ENCODE peak calls at places on chromosome 7, in ten cellular contexts. Z, T, M, P, E, X, S, A, Y and V are unnamed samples.

GRCh38 chr7:100430450-100431285 is 1.0 kb downstream of the MEPCE start:
- DNase-seq in Z (peak), T (no peak), M (no peak), P (peak), E (no peak), X (no peak), S (no peak), A (peak), Y (peak), V (no peak)

GRCh38 chr7:107167483-107168232 is 1.1 kb upstream of the HBP1 start:
- DNase-seq in Z (peak), T (peak), M (no peak), P (no peak), E (peak), X (peak), S (peak), A (no peak), Y (peak), V (peak)

GRCh38 chr7:104980969-104981670 is 32.9 kb upstream of the KMT2E start:
- DNase-seq in Z (no peak), T (peak), M (no peak), P (no peak), E (peak), X (peak), S (peak), A (no peak), Y (no peak), V (peak)

GRCh38 chr7:84911077-84911476 is 275.8 kb downstream of the SEMA3D start:
- DNase-seq in Z (no peak), T (no peak), M (no peak), P (no peak), E (no peak), X (no peak), S (no peak), A (no peak), Y (no peak), V (no peak)

GRCh38 chr7:84040365-84040764 is 154.2 kb downstream of the SEMA3A start:
- DNase-seq in Z (no peak), T (no peak), M (no peak), P (no peak), E (no peak), X (no peak), S (no peak), A (no peak), Y (no peak), V (peak)

GRCh38 chr7:43585521-43585920 is 2.6 kb downstream of the STK17A start:
- DNase-seq in Z (no peak), T (no peak), M (no peak), P (no peak), E (peak), X (peak), S (peak), A (no peak), Y (no peak), V (no peak)

GRCh38 chr7:1844956-1845390 is 174.9 kb downstream of the ELFN1 start:
- DNase-seq in Z (peak), T (no peak), M (no peak), P (no peak), E (no peak), X (no peak), S (no peak), A (no peak), Y (no peak), V (no peak)

GRCh38 chr7:47465191-47465590 is 116.7 kb downstream of the TNS3 start:
- DNase-seq in Z (no peak), T (no peak), M (peak), P (no peak), E (no peak), X (no peak), S (no peak), A (no peak), Y (no peak), V (no peak)

GRCh38 chr7:466465-467191 is 53.0 kb downstream of the PDGFA start:
- DNase-seq in Z (peak), T (no peak), M (no peak), P (no peak), E (no peak), X (no peak), S (no peak), A (no peak), Y (no peak), V (no peak)

GRCh38 chr7:77315102-77315501 is 101.0 kb downstream of the GSAP start:
- DNase-seq in Z (no peak), T (no peak), M (no peak), P (peak), E (no peak), X (no peak), S (no peak), A (no peak), Y (no peak), V (no peak)

GRCh38 chr7:74365320-74366022 is 76.3 kb downstream of the CLIP2 start:
- DNase-seq in Z (no peak), T (peak), M (peak), P (peak), E (peak), X (no peak), S (peak), A (no peak), Y (no peak), V (peak)

GRCh38 chr7:14144538-14144937 is 155.1 kb upstream of the ETV1 start:
- DNase-seq in Z (no peak), T (no peak), M (no peak), P (no peak), E (no peak), X (no peak), S (no peak), A (no peak), Y (no peak), V (no peak)